ENCODE peak calls at places on chromosomes 12 and 14, in five cellular contexts. L is T1000; F is left lobe of liver; J is stimulated activated CD4-positive, alpha-beta T cell treated with anti-CD3 and anti-CD28 coated beads, Interleukin-4, amount 100 ng/mL, for 4 hours; G is choroid plexus epithelial cell. E is an unnamed sample.

GRCh38 chr14:61730756-61731373 is 31.4 kb upstream of the SNAPC1 start:
- DNase-seq in L (no peak), F (no peak), J (no peak), G (no peak), E (no peak)

GRCh38 chr12:96094201-96094600 is 58.8 kb upstream of the LTA4H start:
- DNase-seq in L (peak; percentile 9), F (no peak), J (no peak), G (peak; percentile 61), E (no peak)

GRCh38 chr12:50865266-50865665 is 22.5 kb downstream of the TMPRSS12 start:
- DNase-seq in L (no peak), F (no peak), J (no peak), G (no peak), E (no peak)

GRCh38 chr12:122423258-122424165 is 1.0 kb upstream of the CLIP1 start:
- DNase-seq in L (no peak), F (peak; percentile 54), J (no peak), G (peak; percentile 46), E (peak; percentile 64)

GRCh38 chr14:72017290-72017689 is 85.1 kb downstream of the RGS6 start:
- DNase-seq in L (no peak), F (no peak), J (no peak), G (no peak), E (no peak)

GRCh38 chr14:58792421-58792820 is 154.7 kb downstream of the DACT1 start:
- DNase-seq in L (no peak), F (no peak), J (no peak), G (peak; percentile 42), E (no peak)

GRCh38 chr12:7602287-7602686 is 63.4 kb downstream of the APOBEC1 start:
- DNase-seq in L (no peak), F (no peak), J (no peak), G (peak; percentile 7), E (no peak)

GRCh38 chr12:23504043-23504442 is 445.4 kb downstream of the SOX5 start:
- DNase-seq in L (no peak), F (no peak), J (no peak), G (no peak), E (no peak)

GRCh38 chr12:127445583-127445982 is 821.4 kb upstream of the TMEM132C start:
- DNase-seq in L (no peak), F (no peak), J (no peak), G (no peak), E (no peak)

GRCh38 chr14:74638970-74639369 is 26.9 kb upstream of the LTBP2 start:
- DNase-seq in L (no peak), F (no peak), J (no peak), G (peak; percentile 48), E (no peak)

GRCh38 chr12:9925746-9926393 is 6.3 kb downstream of the CLEC2A start:
- DNase-seq in L (no peak), F (no peak), J (no peak), G (peak; percentile 69), E (peak; percentile 9)

GRCh38 chr14:37598085-37598972 is 2.9 kb downstream of the TTC6 start:
- DNase-seq in L (no peak), F (no peak), J (no peak), G (no peak), E (no peak)

GRCh38 chr12:109304485-109304884 is 4.6 kb downstream of the FOXN4 start:
- DNase-seq in L (no peak), F (no peak), J (no peak), G (no peak), E (no peak)